ENCODE peak calls at places on chromosomes 16 and 17, in seven cellular contexts. W is BJ, F is fibroblast of mammary gland, V is PC-9, O is Peyer's patch, S is stomach, C is WERI-Rb-1. Q is an unnamed sample.

GRCh38 chr17:14699569-14700190 is 398.8 kb downstream of the HS3ST3B1 start:
- DNase-seq in W (no peak), F (no peak), V (no peak), O (no peak), S (no peak), C (no peak), Q (no peak)

GRCh38 chr17:29116652-29117439 is 63.4 kb downstream of the MYO18A start:
- DNase-seq in W (no peak), F (peak), V (peak), O (peak), S (peak), C (peak), Q (peak)

GRCh38 chr17:14169287-14169686 is 67.4 kb downstream of the CDRT15 start:
- DNase-seq in W (no peak), F (no peak), V (no peak), O (no peak), S (no peak), C (no peak), Q (no peak)

GRCh38 chr16:61858996-61859395 is 177.2 kb downstream of the CDH8 start:
- DNase-seq in W (peak), F (no peak), V (no peak), O (no peak), S (no peak), C (no peak), Q (no peak)

GRCh38 chr17:15954222-15954621 is 9.3 kb downstream of the ADORA2B start:
- DNase-seq in W (peak), F (peak), V (peak), O (no peak), S (no peak), C (no peak), Q (no peak)

GRCh38 chr16:29678691-29679267 is at the start of gene QPRT:
- DNase-seq in W (no peak), F (peak), V (peak), O (no peak), S (no peak), C (peak), Q (peak)

GRCh38 chr16:85583491-85584181 is 29.5 kb upstream of the GSE1 start:
- DNase-seq in W (peak), F (peak), V (no peak), O (no peak), S (no peak), C (no peak), Q (no peak)

GRCh38 chr16:64627781-64628180 is 494.1 kb downstream of the CDH11 start:
- DNase-seq in W (no peak), F (no peak), V (no peak), O (no peak), S (no peak), C (no peak), Q (peak)

GRCh38 chr17:1154704-1155103 is 25.1 kb downstream of the ABR start:
- DNase-seq in W (no peak), F (no peak), V (no peak), O (no peak), S (no peak), C (no peak), Q (no peak)

GRCh38 chr17:80474231-80474932 is 2.0 kb downstream of the NPTX1 start:
- DNase-seq in W (no peak), F (peak), V (no peak), O (no peak), S (no peak), C (peak), Q (no peak)

GRCh38 chr16:1640261-1640956 is 28.2 kb downstream of the CRAMP1 start:
- DNase-seq in W (no peak), F (no peak), V (no peak), O (no peak), S (no peak), C (no peak), Q (no peak)

GRCh38 chr17:8465381-8466158 is 29.9 kb downstream of the NDEL1 start:
- DNase-seq in W (no peak), F (no peak), V (no peak), O (no peak), S (no peak), C (no peak), Q (no peak)
- H3K4me3 ChIP-seq in W (no peak), F (no peak), V (no peak), O (no peak), S (no peak), C (no peak), Q (no peak)

GRCh38 chr17:49496183-49496865 is 1.2 kb downstream of the NGFR start:
- DNase-seq in W (no peak), F (peak), V (no peak), O (peak), S (peak), C (peak), Q (peak)

GRCh38 chr17:49494399-49494798 is 694 bp upstream of the NGFR start:
- DNase-seq in W (no peak), F (no peak), V (no peak), O (no peak), S (no peak), C (no peak), Q (no peak)

GRCh38 chr17:49495842-49496182 is 719 bp downstream of the NGFR start:
- DNase-seq in W (no peak), F (no peak), V (no peak), O (no peak), S (no peak), C (no peak), Q (no peak)

GRCh38 chr17:49496866-49497146 is 1.7 kb downstream of the NGFR start:
- DNase-seq in W (no peak), F (no peak), V (no peak), O (no peak), S (no peak), C (no peak), Q (no peak)

GRCh38 chr17:49494937-49495841 is at the start of gene NGFR:
- DNase-seq in W (no peak), F (peak), V (no peak), O (peak), S (no peak), C (peak), Q (no peak)
- TF ChIP-seq CTCF in W (no peak), F (no peak), V (no peak), O (no peak), S (no peak), C (peak), Q (no peak)

DNA sequence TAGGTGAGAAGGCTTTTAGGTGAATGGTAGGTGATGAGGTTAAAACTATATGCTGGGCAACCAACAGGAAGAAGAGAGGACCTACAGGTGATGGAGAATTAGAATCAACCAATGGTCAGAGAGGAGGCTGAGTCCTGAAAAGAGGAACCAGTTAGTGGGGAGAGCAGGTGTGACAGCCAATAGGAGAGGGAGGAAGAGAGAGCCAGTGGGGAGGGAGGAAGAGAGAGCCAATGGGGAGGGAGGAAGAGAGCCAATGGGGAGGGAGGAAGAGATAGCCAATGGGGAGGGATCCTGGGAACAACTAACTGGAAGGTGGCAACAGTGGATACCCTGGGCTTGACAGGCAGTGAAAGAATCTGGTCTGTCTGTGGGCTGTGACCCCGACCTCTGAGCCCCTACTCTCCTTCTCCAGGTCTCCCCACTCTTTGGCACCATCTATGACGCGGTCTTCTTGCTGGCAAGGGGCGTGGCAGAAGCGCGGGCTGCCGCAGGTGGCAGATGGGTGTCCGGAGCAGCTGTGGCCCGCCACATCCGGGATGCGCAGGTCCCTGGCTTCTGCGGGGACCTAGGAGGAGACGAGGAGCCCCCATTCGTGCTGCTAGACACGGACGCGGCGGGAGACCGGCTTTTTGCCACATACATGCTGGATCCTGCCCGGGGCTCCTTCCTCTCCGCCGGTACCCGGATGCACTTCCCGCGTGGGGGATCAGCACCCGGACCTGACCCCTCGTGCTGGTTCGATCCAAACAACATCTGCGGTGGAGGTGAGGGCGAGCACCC is 3.7 kb downstream of the GUCY2D start:
- DNase-seq in W (no peak), F (no peak), V (no peak), O (no peak), S (no peak), C (no peak), Q (peak)
- H3K4me3 ChIP-seq in W (no peak), F (no peak), V (no peak), O (no peak), S (no peak), C (no peak), Q (no peak)

GRCh38 chr17:19379306-19380075 is 1.2 kb downstream of the MAPK7 start:
- DNase-seq in W (no peak), F (no peak), V (no peak), O (no peak), S (no peak), C (no peak), Q (peak)
- TF ChIP-seq CTCF in W (no peak), F (no peak), V (no peak), O (no peak), S (no peak), C (no peak), Q (no peak)

GRCh38 chr17:27793906-27794380 is 6.4 kb downstream of the NOS2 start:
- DNase-seq in W (no peak), F (no peak), V (no peak), O (no peak), S (no peak), C (no peak), Q (no peak)
- H3K4me3 ChIP-seq in W (peak), F (no peak), V (no peak), O (peak), S (peak), C (peak), Q (peak)

DNA sequence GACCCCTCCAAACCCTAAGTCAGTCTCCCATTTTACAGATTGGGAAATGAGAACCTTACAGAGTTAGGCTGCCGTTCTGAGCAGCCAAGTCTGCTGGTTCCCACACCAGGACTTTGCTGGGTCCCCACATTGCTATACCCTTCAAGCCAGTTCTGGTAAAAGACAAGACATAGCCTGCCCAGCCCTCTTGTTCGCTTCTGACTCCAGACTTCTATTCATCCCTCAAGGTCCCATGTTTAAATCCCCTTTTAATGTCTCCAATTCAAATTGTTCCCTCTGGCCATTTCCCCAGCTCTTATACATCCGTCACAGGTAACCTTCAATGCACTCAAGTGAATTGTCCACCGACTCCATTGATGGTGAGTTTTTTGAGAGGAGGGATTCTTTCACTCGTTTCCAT is 30.2 kb downstream of the WNT3 start:
- DNase-seq in W (no peak), F (no peak), V (no peak), O (no peak), S (no peak), C (no peak), Q (no peak)
- TF ChIP-seq CTCF in W (no peak), F (no peak), V (no peak), O (no peak), S (no peak), C (no peak), Q (no peak)

GRCh38 chr16:73051216-73051615 is 3.3 kb upstream of the ZFHX3 start:
- DNase-seq in W (no peak), F (no peak), V (no peak), O (no peak), S (no peak), C (no peak), Q (no peak)
- H3K4me3 ChIP-seq in W (no peak), F (no peak), V (no peak), O (no peak), S (no peak), C (no peak), Q (no peak)